ENCODE peak calls at places on chromosomes 7 and 10, in four cellular contexts. F is HepG2, N is GM12878, K is K562. V is an unnamed sample.

GRCh38 chr7:1839701-1840100 is 169.6 kb downstream of the ELFN1 start:
- DNase-seq in F (no peak), N (no peak), K (no peak), V (no peak)

GRCh38 chr7:77710861-77711260 is 14.6 kb downstream of the RSBN1L start:
- DNase-seq in F (no peak), N (no peak), K (no peak), V (no peak)

GRCh38 chr10:124156524-124157225 is 63.3 kb upstream of the CHST15 start:
- DNase-seq in F (no peak), N (no peak), K (no peak), V (no peak)

GRCh38 chr10:28676297-28676967 is 889 bp upstream of the BAMBI start:
- DNase-seq in F (no peak), N (no peak), K (no peak), V (no peak)

GRCh38 chr7:4873071-4873944 is 10.2 kb downstream of the RADIL start:
- DNase-seq in F (no peak), N (no peak), K (no peak), V (no peak)

GRCh38 chr10:33015798-33016547 is 57.9 kb upstream of the ITGB1 start:
- DNase-seq in F (no peak), N (no peak), K (no peak), V (no peak)

GRCh38 chr10:124449170-124450009 is 445 bp downstream of the NKX1-2 start:
- DNase-seq in F (no peak), N (no peak), K (no peak), V (no peak)

GRCh38 chr10:79399242-79399831 is 46.1 kb downstream of the ZCCHC24 start:
- DNase-seq in F (no peak), N (no peak), K (peak; percentile 97), V (peak; percentile 58)

GRCh38 chr7:5525271-5526189 is 101.9 kb upstream of the TNRC18 start:
- DNase-seq in F (peak; percentile 39), N (peak; percentile 63), K (no peak), V (no peak)

GRCh38 chr10:112951349-112952281 is 1.6 kb downstream of the TCF7L2 start:
- DNase-seq in F (peak; percentile 86), N (no peak), K (peak; percentile 50), V (peak; percentile 30)

GRCh38 chr7:141344153-141344935 is 206.9 kb upstream of the AGK start:
- DNase-seq in F (no peak), N (no peak), K (no peak), V (no peak)

GRCh38 chr10:126509211-126509610 is 120.9 kb upstream of the ADAM12 start:
- DNase-seq in F (no peak), N (no peak), K (no peak), V (no peak)

GRCh38 chr7:40237731-40238130 is 102.9 kb downstream of the SUGCT start:
- DNase-seq in F (no peak), N (no peak), K (no peak), V (no peak)

GRCh38 chr10:12221323-12222298 is 25.6 kb downstream of the CDC123 start:
- DNase-seq in F (peak; percentile 4), N (no peak), K (peak; percentile 66), V (no peak)
- TF ChIP-seq FOXK2 in F (no peak), N (no peak), K (no peak), V (no peak)

GRCh38 chr7:95338832-95339231 is 14.5 kb upstream of the PON1 start:
- DNase-seq in F (no peak), N (no peak), K (no peak), V (no peak)

GRCh38 chr7:95340491-95340890 is 16.2 kb upstream of the PON1 start:
- DNase-seq in F (no peak), N (no peak), K (no peak), V (no peak)

GRCh38 chr7:95342642-95343252 is 18.4 kb upstream of the PON1 start:
- DNase-seq in F (peak; percentile 53), N (no peak), K (no peak), V (no peak)

GRCh38 chr7:95342029-95342428 is 17.7 kb upstream of the PON1 start:
- DNase-seq in F (no peak), N (no peak), K (no peak), V (no peak)
- TF ChIP-seq SP1 in F (no peak), N (no peak), K (no peak), V (no peak)

GRCh38 chr7:137880432-137880831 is 33.7 kb upstream of the DGKI start:
- DNase-seq in F (no peak), N (no peak), K (no peak), V (no peak)
- TF ChIP-seq FOXK2 in F (no peak), N (no peak), K (no peak), V (no peak)

DNA sequence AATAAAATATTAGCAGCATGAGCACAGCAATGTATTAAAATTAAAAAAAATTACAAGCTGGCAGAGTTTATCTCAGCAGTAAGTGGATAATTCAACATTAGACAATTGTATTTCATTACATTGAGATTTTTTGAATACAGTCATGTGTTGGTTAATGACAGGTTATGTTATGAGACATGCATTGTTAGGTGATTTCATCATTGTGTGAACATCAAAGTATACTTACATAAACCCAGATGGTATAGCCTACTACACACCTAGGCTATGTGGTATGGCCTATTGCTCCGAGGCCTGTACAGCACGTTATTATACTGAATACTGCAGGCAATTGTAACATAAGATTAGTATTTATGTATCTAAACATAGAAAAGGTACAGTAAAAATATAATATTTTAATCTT is 29.7 kb downstream of the CCDC6 start:
- DNase-seq in F (no peak), N (no peak), K (no peak), V (no peak)
- TF ChIP-seq SP1 in F (no peak), N (no peak), K (no peak), V (no peak)

GRCh38 chr7:155183655-155184054 is 113.5 kb downstream of the HTR5A start:
- DNase-seq in F (no peak), N (no peak), K (no peak), V (no peak)
- TF ChIP-seq FOXK2 in F (no peak), N (no peak), K (no peak), V (no peak)

GRCh38 chr10:30443049-30443448 is 9.1 kb downstream of the MAP3K8 start:
- DNase-seq in F (no peak), N (no peak), K (no peak), V (no peak)
- TF ChIP-seq SP1 in F (no peak), N (no peak), K (no peak), V (no peak)

GRCh38 chr7:84042110-84042539 is 152.5 kb downstream of the SEMA3A start:
- DNase-seq in F (no peak), N (no peak), K (no peak), V (no peak)
- TF ChIP-seq FOXK2 in F (no peak), N (no peak), K (no peak), V (no peak)

DNA sequence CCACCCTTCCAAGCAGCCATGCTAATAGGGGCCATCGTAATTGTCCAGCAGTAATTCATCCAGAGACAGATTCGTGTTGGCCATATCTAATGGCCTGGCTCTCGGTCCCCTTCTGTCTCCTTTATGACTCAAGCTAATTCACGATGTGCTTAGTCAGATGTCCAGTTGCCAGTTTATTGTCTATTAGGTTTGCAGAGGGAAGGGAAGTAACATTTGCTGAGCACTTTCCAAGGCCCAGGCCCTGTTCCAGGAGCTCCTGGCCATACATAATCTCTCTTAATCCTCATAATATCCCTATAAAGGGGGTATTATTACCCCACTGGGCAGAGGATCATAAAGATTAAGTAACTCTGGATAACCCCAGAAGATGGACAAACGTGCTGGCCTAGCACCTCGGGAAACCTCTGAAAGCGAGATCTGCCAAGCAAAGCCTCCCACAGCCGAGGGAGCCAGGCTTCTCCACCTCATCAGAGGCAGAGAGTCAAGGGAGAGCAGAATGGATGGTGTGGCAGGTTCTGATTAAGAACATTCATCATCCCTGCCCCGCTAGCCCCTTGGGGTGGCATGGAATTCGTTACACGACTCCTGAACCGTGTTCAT is 153.7 kb downstream of the PLXNA4 start:
- DNase-seq in F (no peak), N (no peak), K (no peak), V (no peak)
- TF ChIP-seq SP1 in F (no peak), N (no peak), K (no peak), V (no peak)

DNA sequence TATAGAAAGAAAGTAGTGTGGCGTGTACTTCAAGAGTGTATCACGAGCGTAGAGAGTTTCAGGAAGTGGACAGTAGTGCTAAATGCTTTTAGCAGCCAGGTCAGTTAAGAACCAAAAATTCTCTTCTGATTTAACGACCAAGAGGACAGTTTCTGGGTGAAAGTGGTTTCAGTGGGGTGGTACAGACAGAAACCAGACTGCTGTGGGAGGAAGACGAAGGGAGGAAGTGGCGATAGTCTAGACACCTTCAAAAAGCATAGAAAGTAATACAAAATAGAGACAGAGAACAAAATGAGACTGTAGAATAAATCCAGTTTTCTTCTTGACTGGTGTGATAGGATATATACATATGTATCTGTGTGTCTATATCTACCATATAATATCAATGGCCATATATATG is 93.5 kb downstream of the MBL2 start:
- DNase-seq in F (no peak), N (no peak), K (no peak), V (no peak)
- TF ChIP-seq FOXK2 in F (no peak), N (no peak), K (no peak), V (no peak)

V was measured in HEK293T.